ENCODE peak calls at places on chromosomes 2 and 18, in six cellular contexts. M, O, V, I, P and A are unnamed samples.

GRCh38 chr2:46695283-46695682 is 215.9 kb downstream of the TMEM247 start:
- DNase-seq in M (no peak), O (no peak), V (no peak), I (no peak), P (no peak), A (no peak)

GRCh38 chr2:80638759-80639158 is 334.2 kb upstream of the LRRTM1 start:
- DNase-seq in M (no peak), O (no peak), V (no peak), I (no peak), P (peak; percentile 9), A (no peak)

GRCh38 chr2:203436496-203436895 is 98.6 kb downstream of the RAPH1 start:
- DNase-seq in M (no peak), O (no peak), V (no peak), I (no peak), P (no peak), A (no peak)

GRCh38 chr2:114222331-114222730 is 220.1 kb upstream of the DPP10 start:
- DNase-seq in M (no peak), O (no peak), V (no peak), I (no peak), P (no peak), A (no peak)

GRCh38 chr18:57705861-57706590 is 84.4 kb upstream of the NARS1 start:
- DNase-seq in M (no peak), O (no peak), V (no peak), I (no peak), P (peak; percentile 92), A (no peak)

GRCh38 chr2:108533832-108534576 is at the start of gene LIMS1:
- DNase-seq in M (peak; percentile 82), O (peak; percentile 92), V (peak; percentile 89), I (peak; percentile 93), P (peak; percentile 96), A (peak; percentile 89)

GRCh38 chr2:71306762-71307161 is 24.8 kb upstream of the ZNF638 start:
- DNase-seq in M (no peak), O (no peak), V (no peak), I (no peak), P (no peak), A (no peak)

GRCh38 chr2:41930807-41931566 is 116.8 kb upstream of the PKDCC start:
- DNase-seq in M (no peak), O (no peak), V (no peak), I (peak; percentile 44), P (no peak), A (no peak)

GRCh38 chr2:96315400-96316071 is 9.6 kb upstream of the ITPRIPL1 start:
- DNase-seq in M (peak; percentile 71), O (no peak), V (no peak), I (peak; percentile 53), P (peak; percentile 31), A (no peak)

GRCh38 chr18:23719634-23720201 is 30.5 kb downstream of the LAMA3 start:
- DNase-seq in M (peak; percentile 98), O (no peak), V (no peak), I (peak; percentile 95), P (peak; percentile 79), A (no peak)

GRCh38 chr2:44295113-44295512 is 19.8 kb downstream of the SLC3A1 start:
- DNase-seq in M (no peak), O (no peak), V (no peak), I (no peak), P (no peak), A (no peak)

GRCh38 chr2:142944721-142945120 is 67.3 kb downstream of the KYNU start:
- DNase-seq in M (peak; percentile 52), O (no peak), V (no peak), I (no peak), P (peak; percentile 65), A (no peak)

GRCh38 chr2:178109813-178110212 is 2.4 kb upstream of the RBM45 start:
- DNase-seq in M (peak; percentile 48), O (no peak), V (no peak), I (peak; percentile 57), P (peak; percentile 71), A (no peak)

GRCh38 chr2:206275274-206276160 is 1.1 kb downstream of the ZDBF2 start:
- DNase-seq in M (peak; percentile 53), O (no peak), V (no peak), I (peak; percentile 82), P (peak; percentile 58), A (no peak)

GRCh38 chr2:190853659-190854386 is 26.8 kb upstream of the GLS start:
- DNase-seq in M (no peak), O (no peak), V (no peak), I (no peak), P (no peak), A (no peak)

GRCh38 chr2:206240335-206240734 is 34.1 kb upstream of the ZDBF2 start:
- DNase-seq in M (no peak), O (no peak), V (no peak), I (no peak), P (no peak), A (no peak)

GRCh38 chr2:218559021-218559420 is 9.1 kb downstream of the USP37 start:
- DNase-seq in M (no peak), O (no peak), V (no peak), I (no peak), P (no peak), A (no peak)

GRCh38 chr2:151306621-151307020 is 17.2 kb upstream of the NMI start:
- DNase-seq in M (peak; percentile 86), O (no peak), V (no peak), I (peak; percentile 54), P (peak; percentile 11), A (no peak)

GRCh38 chr2:44912660-44913059 is 28.8 kb upstream of the SIX3 start:
- DNase-seq in M (peak; percentile 3), O (no peak), V (no peak), I (no peak), P (peak; percentile 35), A (no peak)

GRCh38 chr2:56170536-56170935 is 13.3 kb upstream of the CCDC85A start:
- DNase-seq in M (no peak), O (no peak), V (no peak), I (peak; percentile 20), P (peak; percentile 61), A (no peak)

GRCh38 chr2:224038830-224039079 is 331 bp downstream of the SERPINE2 start:
- DNase-seq in M (no peak), O (no peak), V (no peak), I (no peak), P (no peak), A (no peak)

GRCh38 chr2:219772697-219773096 is 145.3 kb downstream of the SLC4A3 start:
- DNase-seq in M (no peak), O (no peak), V (no peak), I (no peak), P (no peak), A (no peak)

GRCh38 chr2:72028996-72029395 is 118.7 kb downstream of the CYP26B1 start:
- DNase-seq in M (no peak), O (peak; percentile 11), V (no peak), I (no peak), P (no peak), A (no peak)

GRCh38 chr2:21814588-21815192 is 690.9 kb downstream of the TDRD15 start:
- DNase-seq in M (no peak), O (no peak), V (no peak), I (no peak), P (no peak), A (no peak)

GRCh38 chr2:210667726-210668125 is 111.3 kb downstream of the CPS1 start:
- DNase-seq in M (no peak), O (no peak), V (no peak), I (no peak), P (no peak), A (no peak)

GRCh38 chr18:74387362-74387761 is 69.7 kb downstream of the DIPK1C start:
- DNase-seq in M (no peak), O (no peak), V (no peak), I (no peak), P (peak; percentile 3), A (no peak)

GRCh38 chr2:60719331-60719730 is 36.7 kb upstream of the PAPOLG start:
- DNase-seq in M (no peak), O (no peak), V (no peak), I (no peak), P (no peak), A (no peak)

GRCh38 chr2:60717691-60718090 is 38.4 kb upstream of the PAPOLG start:
- DNase-seq in M (no peak), O (no peak), V (no peak), I (no peak), P (peak; percentile 40), A (no peak)
- H3K9me3 ChIP-seq in M (no peaks in the 10 kb centered on the region), O (no peaks in the 10 kb centered on the region), V (no peaks in the 10 kb centered on the region), I (no peaks in the 10 kb centered on the region), P (no peaks in the 10 kb centered on the region), A (no peaks in the 10 kb centered on the region)

GRCh38 chr2:8710951-8711350 is 29.1 kb downstream of the ID2 start:
- DNase-seq in M (no peak), O (no peak), V (no peak), I (no peak), P (no peak), A (no peak)

GRCh38 chr2:8704906-8705305 is 23.1 kb downstream of the ID2 start:
- DNase-seq in M (peak; percentile 28), O (no peak), V (no peak), I (no peak), P (peak; percentile 6), A (no peak)

GRCh38 chr2:8714283-8714682 is 32.4 kb downstream of the ID2 start:
- DNase-seq in M (no peak), O (no peak), V (no peak), I (no peak), P (no peak), A (no peak)

GRCh38 chr2:8714971-8715370 is 33.1 kb downstream of the ID2 start:
- DNase-seq in M (no peak), O (no peak), V (no peak), I (no peak), P (no peak), A (no peak)

DNA sequence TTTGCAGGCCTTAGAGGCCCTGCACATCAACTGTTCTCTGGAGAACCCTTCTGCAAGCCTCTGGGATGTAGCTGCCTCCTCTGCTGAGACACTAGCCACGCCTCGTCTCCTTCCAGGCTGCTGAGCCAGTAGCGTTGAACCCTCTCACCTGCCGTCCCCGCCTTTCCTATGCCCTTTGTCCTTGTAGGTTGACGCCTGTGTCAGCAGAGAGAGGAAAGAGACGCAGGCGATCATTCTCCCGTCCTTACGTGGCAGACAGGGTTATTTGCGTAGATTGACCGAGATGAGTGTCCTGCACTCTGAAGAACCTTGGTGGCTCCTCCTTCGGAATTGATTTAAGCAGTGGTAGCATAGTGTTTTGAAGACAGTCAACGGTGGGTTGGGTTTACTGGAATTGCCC is 27.8 kb downstream of the ID2 start:
- DNase-seq in M (no peak), O (no peak), V (no peak), I (no peak), P (no peak), A (no peak)
- H3K79me1 ChIP-seq in M (no peaks in the 10 kb centered on the region), O (no peaks in the 10 kb centered on the region), V (no peaks in the 10 kb centered on the region), I (no peaks in the 10 kb centered on the region), P (no peaks in the 10 kb centered on the region), A (no peaks in the 10 kb centered on the region)

GRCh38 chr2:146850746-146851145 is 994.1 kb upstream of the ACVR2A start:
- DNase-seq in M (no peak), O (no peak), V (no peak), I (peak; percentile 2), P (peak; percentile 28), A (no peak)
- H4K91ac ChIP-seq in M (no peak overlapping the region), O (no peak overlapping the region), V (no peak overlapping the region), I (no peak overlapping the region), P (no peak overlapping the region), A (no peak overlapping the region)

DNA sequence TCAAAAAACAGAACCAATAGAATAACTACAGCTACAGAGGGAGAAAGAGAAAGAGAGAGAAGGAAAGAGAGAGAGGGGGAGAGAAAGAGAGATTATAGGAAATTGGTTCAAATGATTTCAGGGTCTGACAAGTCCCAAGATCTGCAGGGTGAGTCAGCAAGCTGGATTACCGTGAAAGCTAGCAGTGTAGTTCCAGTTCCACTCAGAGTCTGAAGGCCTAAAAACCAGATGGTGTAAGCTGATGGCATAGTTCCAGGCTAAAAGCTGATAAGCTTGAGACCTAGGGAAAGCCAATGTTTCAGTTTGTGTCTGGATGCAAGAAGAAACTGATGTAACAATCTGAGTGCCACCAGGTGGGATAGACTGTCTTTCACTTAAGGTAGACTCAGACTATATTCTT is 397.7 kb downstream of the TRIB2 start:
- DNase-seq in M (peak; percentile 11), O (no peak), V (no peak), I (peak; percentile 30), P (no peak), A (no peak)
- H3K9me3 ChIP-seq in M (no peaks in the 10 kb centered on the region), O (no peaks in the 10 kb centered on the region), V (no peaks in the 10 kb centered on the region), I (no peaks in the 10 kb centered on the region), P (no peaks in the 10 kb centered on the region), A (no peaks in the 10 kb centered on the region)